ENCODE peak calls at places on chromosomes 6 and 20, in six cellular contexts. D is T-helper 17 cell; L is psoas muscle; I is AG04449; T is EL; A is stimulated activated CD8-positive, alpha-beta memory T cell treated with anti-CD3 and anti-CD28 coated beads, Interleukin-2, amount 100 ng/mL, for 1 hour. P is an unnamed sample.

GRCh38 chr20:52379723-52380336 is 188.3 kb upstream of the ZFP64 start:
- DNase-seq in D (peak; percentile 31), L (peak; percentile 56), I (no peak), T (peak; percentile 23), A (no peak), P (peak; percentile 10)

GRCh38 chr6:140320081-140320798 is 945.8 kb upstream of the CITED2 start:
- DNase-seq in D (no peak), L (no peak), I (no peak), T (no peak), A (no peak), P (no peak)

GRCh38 chr20:14445310-14445709 is 107.9 kb upstream of the FLRT3 start:
- DNase-seq in D (no peak), L (no peak), I (no peak), T (peak; percentile 62), A (no peak), P (peak; percentile 95)

GRCh38 chr20:33981964-33982363 is 11.7 kb upstream of the RALY start:
- DNase-seq in D (no peak), L (no peak), I (no peak), T (no peak), A (no peak), P (no peak)

GRCh38 chr6:17927705-17928104 is 59.7 kb downstream of the KIF13A start:
- DNase-seq in D (no peak), L (no peak), I (no peak), T (no peak), A (no peak), P (no peak)

GRCh38 chr6:16409531-16410441 is 171.4 kb downstream of the GMPR start:
- DNase-seq in D (peak; percentile 46), L (peak; percentile 70), I (no peak), T (peak; percentile 67), A (peak; percentile 23), P (peak; percentile 83)

GRCh38 chr6:43123691-43124314 is 47.3 kb upstream of the SRF start:
- DNase-seq in D (no peak), L (no peak), I (no peak), T (no peak), A (no peak), P (no peak)

GRCh38 chr20:11144114-11144513 is 470.3 kb upstream of the JAG1 start:
- DNase-seq in D (no peak), L (no peak), I (peak; percentile 90), T (peak; percentile 95), A (no peak), P (no peak)

GRCh38 chr6:46010771-46011170 is 4.9 kb downstream of the CLIC5 start:
- DNase-seq in D (no peak), L (peak; percentile 64), I (no peak), T (no peak), A (no peak), P (no peak)